ENCODE peak calls at places on chromosomes 13 and 19, in ten cellular contexts. P is effector memory CD8-positive, alpha-beta T cell; W is left lung; D is lower lobe of right lung; L is stimulated activated naive CD8-positive, alpha-beta T cell treated with anti-CD3 and anti-CD28 coated beads, Interleukin-15, Interleukin-2, amounts not matched to agents 100 U/mL and 50 U/mL, for 24 hours; J is heart left ventricle; A is natural killer cell; T is Right ventricle myocardium inferior; N is activated CD8-positive, alpha-beta T cell treated with anti-CD3 and anti-CD28 coated beads, Interleukin-2, amount 10 ng/mL, durations not matched to agents 7 days and 5 days; V is omental fat pad. B is an unnamed sample.

GRCh38 chr19:8115805-8116396 is 33.5 kb downstream of the FBN3 start:
- ATAC-seq in P (no peak), W (no peak), D (no peak), L (no peak), J (no peak), A (no peak), T (no peak), N (no peak), V (no peak), B (no peak)

GRCh38 chr19:752652-753517 is 2.0 kb downstream of the MISP start:
- ATAC-seq in P (peak), W (peak), D (peak), L (no peak), J (peak), A (no peak), T (peak), N (no peak), V (peak), B (peak)

GRCh38 chr13:33213024-33213795 is 72.3 kb downstream of the STARD13 start:
- ATAC-seq in P (no peak), W (peak), D (peak), L (no peak), J (no peak), A (no peak), T (no peak), N (no peak), V (no peak), B (peak)

GRCh38 chr19:7262470-7262869 is 31.7 kb downstream of the INSR start:
- ATAC-seq in P (no peak), W (no peak), D (no peak), L (no peak), J (peak), A (no peak), T (no peak), N (no peak), V (no peak), B (no peak)

GRCh38 chr13:49869514-49869913 is 66.6 kb downstream of the SPRYD7 start:
- ATAC-seq in P (no peak), W (peak), D (no peak), L (no peak), J (no peak), A (no peak), T (no peak), N (no peak), V (no peak), B (no peak)

GRCh38 chr13:20938302-20938701 is 35.8 kb upstream of the XPO4 start:
- ATAC-seq in P (no peak), W (no peak), D (no peak), L (no peak), J (peak), A (no peak), T (peak), N (no peak), V (no peak), B (no peak)

GRCh38 chr19:7795555-7796161 is 32.6 kb downstream of the CLEC4M start:
- ATAC-seq in P (no peak), W (no peak), D (no peak), L (no peak), J (no peak), A (no peak), T (no peak), N (no peak), V (no peak), B (no peak)

GRCh38 chr13:38888309-38888708 is 102.3 kb downstream of the STOML3 start:
- ATAC-seq in P (no peak), W (no peak), D (peak), L (peak), J (no peak), A (no peak), T (no peak), N (no peak), V (no peak), B (peak)

GRCh38 chr13:50800091-50800739 is 43.3 kb downstream of the DLEU7 start:
- ATAC-seq in P (no peak), W (peak), D (no peak), L (no peak), J (peak), A (no peak), T (peak), N (no peak), V (no peak), B (no peak)

GRCh38 chr13:112828082-112828699 is 138.4 kb downstream of the ATP11A start:
- ATAC-seq in P (no peak), W (peak), D (peak), L (no peak), J (no peak), A (no peak), T (no peak), N (no peak), V (no peak), B (no peak)

GRCh38 chr19:46622118-46622446 is 2.8 kb downstream of the PTGIR start:
- ATAC-seq in P (no peak), W (no peak), D (no peak), L (no peak), J (no peak), A (no peak), T (no peak), N (no peak), V (no peak), B (no peak)

GRCh38 chr13:40503966-40504591 is 162.4 kb downstream of the FOXO1 start:
- ATAC-seq in P (no peak), W (peak), D (peak), L (peak), J (peak), A (no peak), T (no peak), N (no peak), V (peak), B (peak)

GRCh38 chr19:2770055-2771013 is 12.7 kb downstream of the SGTA start:
- ATAC-seq in P (no peak), W (peak), D (peak), L (no peak), J (peak), A (no peak), T (peak), N (no peak), V (no peak), B (no peak)

GRCh38 chr19:2361259-2362038 is 1.4 kb downstream of the TMPRSS9 start:
- ATAC-seq in P (no peak), W (no peak), D (no peak), L (peak), J (no peak), A (no peak), T (no peak), N (no peak), V (no peak), B (no peak)

GRCh38 chr19:12995596-12996541 is 594 bp downstream of the NFIX start:
- ATAC-seq in P (peak), W (peak), D (peak), L (peak), J (peak), A (peak), T (peak), N (peak), V (peak), B (peak)

GRCh38 chr13:51541809-51542258 is 42.4 kb upstream of the WDFY2 start:
- ATAC-seq in P (no peak), W (peak), D (no peak), L (no peak), J (no peak), A (no peak), T (no peak), N (no peak), V (peak), B (peak)

GRCh38 chr13:20198781-20199180 is 6.0 kb upstream of the GJB2 start:
- ATAC-seq in P (no peak), W (peak), D (no peak), L (no peak), J (no peak), A (no peak), T (no peak), N (no peak), V (no peak), B (no peak)

GRCh38 chr13:112532837-112533745 is 54.9 kb downstream of the TUBGCP3 start:
- ATAC-seq in P (peak), W (no peak), D (no peak), L (peak), J (no peak), A (no peak), T (no peak), N (peak), V (no peak), B (no peak)

GRCh38 chr13:33099860-33100259 is 83.6 kb downstream of the KL start:
- ATAC-seq in P (no peak), W (no peak), D (no peak), L (no peak), J (no peak), A (no peak), T (no peak), N (no peak), V (no peak), B (no peak)

GRCh38 chr13:73390100-73390499 is 331.3 kb downstream of the KLF5 start:
- ATAC-seq in P (no peak), W (no peak), D (no peak), L (no peak), J (no peak), A (no peak), T (no peak), N (no peak), V (no peak), B (peak)

GRCh38 chr19:42343344-42344110 is 18.1 kb downstream of the MEGF8 start:
- ATAC-seq in P (no peak), W (no peak), D (peak), L (no peak), J (no peak), A (no peak), T (no peak), N (no peak), V (no peak), B (no peak)

GRCh38 chr19:5403968-5404640 is 51.1 kb upstream of the ZNRF4 start:
- ATAC-seq in P (no peak), W (peak), D (peak), L (peak), J (peak), A (peak), T (peak), N (peak), V (peak), B (peak)

GRCh38 chr13:101511161-101511560 is 58.7 kb downstream of the ITGBL1 start:
- ATAC-seq in P (no peak), W (no peak), D (no peak), L (no peak), J (no peak), A (no peak), T (no peak), N (no peak), V (no peak), B (no peak)

GRCh38 chr13:98923641-98924397 is 54.0 kb downstream of the DOCK9 start:
- ATAC-seq in P (no peak), W (no peak), D (no peak), L (no peak), J (peak), A (no peak), T (peak), N (no peak), V (no peak), B (no peak)

GRCh38 chr19:53906211-53907192 is 2.6 kb upstream of the CACNG7 start:
- ATAC-seq in P (peak), W (peak), D (peak), L (peak), J (peak), A (peak), T (no peak), N (peak), V (no peak), B (peak)

GRCh38 chr19:8123683-8124082 is 25.7 kb downstream of the FBN3 start:
- ATAC-seq in P (no peak), W (no peak), D (no peak), L (no peak), J (no peak), A (no peak), T (no peak), N (no peak), V (no peak), B (no peak)

GRCh38 chr19:47005873-47006272 is 13.8 kb upstream of the NPAS1 start:
- ATAC-seq in P (peak), W (peak), D (peak), L (no peak), J (no peak), A (no peak), T (no peak), N (peak), V (no peak), B (peak)

GRCh38 chr13:38900188-38900587 is 90.4 kb downstream of the STOML3 start:
- ATAC-seq in P (no peak), W (no peak), D (no peak), L (no peak), J (no peak), A (no peak), T (no peak), N (no peak), V (no peak), B (no peak)

GRCh38 chr13:20456737-20457136 is 68.9 kb downstream of the CRYL1 start:
- ATAC-seq in P (no peak), W (no peak), D (no peak), L (no peak), J (peak), A (no peak), T (no peak), N (no peak), V (no peak), B (peak)

GRCh38 chr19:19460258-19460731 is 54.8 kb downstream of the GATAD2A start:
- ATAC-seq in P (peak), W (no peak), D (peak), L (peak), J (peak), A (peak), T (peak), N (peak), V (no peak), B (no peak)

GRCh38 chr19:46944918-46945628 is 74.6 kb upstream of the NPAS1 start:
- ATAC-seq in P (no peak), W (peak), D (peak), L (no peak), J (peak), A (no peak), T (peak), N (no peak), V (no peak), B (no peak)

GRCh38 chr13:50801087-50801931 is 42.2 kb downstream of the DLEU7 start:
- ATAC-seq in P (peak), W (peak), D (peak), L (peak), J (peak), A (peak), T (peak), N (peak), V (peak), B (peak)

GRCh38 chr19:54517483-54517882 is 14.9 kb downstream of the LAIR2 start:
- ATAC-seq in P (peak), W (peak), D (peak), L (no peak), J (no peak), A (peak), T (no peak), N (peak), V (no peak), B (peak)

GRCh38 chr19:2495651-2496316 is 19.9 kb downstream of the GADD45B start:
- ATAC-seq in P (no peak), W (no peak), D (peak), L (no peak), J (peak), A (no peak), T (peak), N (no peak), V (no peak), B (no peak)

B was measured in esophagus mucosa.